ENCODE peak calls at places on chromosomes 6 and 20, in nine cellular contexts. K is GM04504, F is fibroblast of the aortic adventitia, P is A549, U is T47D, I is DMS 273 treated with DMSO at 0.1 percent for 48 hours, X is cardiac fibroblast, B is HEK293T, A is ureter. Q is an unnamed sample.

GRCh38 chr6:46410330-46410953 is 80.8 kb downstream of the RCAN2 start:
- DNase-seq in K (peak), F (peak), P (no peak), U (peak), I (peak), X (peak), B (no peak), A (peak), Q (peak)

GRCh38 chr6:79005024-79005423 is 73.0 kb downstream of the PHIP start:
- DNase-seq in K (no peak), F (peak), P (no peak), U (no peak), I (no peak), X (peak), B (no peak), A (no peak), Q (no peak)

GRCh38 chr20:19944772-19945459 is 72.2 kb upstream of the NAA20 start:
- DNase-seq in K (no peak), F (peak), P (no peak), U (no peak), I (no peak), X (peak), B (no peak), A (no peak), Q (no peak)

GRCh38 chr6:88074791-88075190 is 27.1 kb downstream of the SPACA1 start:
- DNase-seq in K (no peak), F (no peak), P (no peak), U (no peak), I (no peak), X (no peak), B (no peak), A (no peak), Q (no peak)

GRCh38 chr6:15663057-15663638 is 320 bp upstream of the DTNBP1 start:
- DNase-seq in K (peak), F (peak), P (peak), U (peak), I (no peak), X (peak), B (peak), A (no peak), Q (peak)

GRCh38 chr6:50868466-50868865 is 49.8 kb downstream of the TFAP2B start:
- DNase-seq in K (no peak), F (no peak), P (no peak), U (no peak), I (no peak), X (no peak), B (no peak), A (no peak), Q (no peak)

GRCh38 chr20:38997622-38998021 is 35.5 kb downstream of the DHX35 start:
- DNase-seq in K (no peak), F (no peak), P (no peak), U (no peak), I (no peak), X (no peak), B (no peak), A (no peak), Q (no peak)

GRCh38 chr20:46458891-46459750 is 52.7 kb upstream of the ELMO2 start:
- DNase-seq in K (no peak), F (no peak), P (no peak), U (no peak), I (no peak), X (no peak), B (no peak), A (peak), Q (no peak)

GRCh38 chr20:61938839-61939690 is 126.6 kb downstream of the TAF4 start:
- DNase-seq in K (no peak), F (no peak), P (no peak), U (no peak), I (no peak), X (no peak), B (no peak), A (peak), Q (no peak)

GRCh38 chr20:61120595-61121515 is 131.2 kb upstream of the CDH4 start:
- DNase-seq in K (peak), F (peak), P (no peak), U (no peak), I (no peak), X (peak), B (no peak), A (peak), Q (peak)

GRCh38 chr6:168524644-168525043 is 83.7 kb downstream of the SMOC2 start:
- DNase-seq in K (no peak), F (peak), P (no peak), U (no peak), I (no peak), X (no peak), B (peak), A (no peak), Q (no peak)

GRCh38 chr20:8372819-8373218 is 240.8 kb downstream of the PLCB1 start:
- DNase-seq in K (no peak), F (no peak), P (no peak), U (no peak), I (no peak), X (no peak), B (peak), A (no peak), Q (no peak)

GRCh38 chr20:52015155-52015554 is 176.4 kb downstream of the ZFP64 start:
- DNase-seq in K (no peak), F (no peak), P (no peak), U (no peak), I (no peak), X (no peak), B (no peak), A (no peak), Q (no peak)

GRCh38 chr6:135280375-135281136 is 99.4 kb downstream of the MYB start:
- DNase-seq in K (peak), F (peak), P (no peak), U (no peak), I (no peak), X (peak), B (no peak), A (no peak), Q (no peak)

GRCh38 chr6:56024931-56025330 is 149.5 kb upstream of the BMP5 start:
- DNase-seq in K (no peak), F (no peak), P (no peak), U (no peak), I (no peak), X (peak), B (no peak), A (no peak), Q (no peak)

GRCh38 chr20:2374346-2375125 is 6.2 kb upstream of the TGM6 start:
- DNase-seq in K (no peak), F (no peak), P (no peak), U (no peak), I (no peak), X (no peak), B (no peak), A (no peak), Q (no peak)

GRCh38 chr6:95093154-95093553 is 484.2 kb upstream of the MANEA start:
- DNase-seq in K (no peak), F (peak), P (no peak), U (no peak), I (no peak), X (peak), B (no peak), A (no peak), Q (no peak)

GRCh38 chr20:4225778-4226177 is 210.4 kb upstream of the RNF24 start:
- DNase-seq in K (peak), F (peak), P (no peak), U (no peak), I (no peak), X (peak), B (no peak), A (no peak), Q (no peak)

GRCh38 chr6:149137594-149137993 is 179.9 kb upstream of the TAB2 start:
- DNase-seq in K (no peak), F (peak), P (no peak), U (no peak), I (no peak), X (no peak), B (no peak), A (no peak), Q (no peak)

GRCh38 chr6:146962332-146962731 is 241.9 kb upstream of the STXBP5 start:
- DNase-seq in K (peak), F (no peak), P (no peak), U (no peak), I (no peak), X (no peak), B (no peak), A (no peak), Q (no peak)

GRCh38 chr6:11492444-11493300 is 44.9 kb upstream of the TMEM170B start:
- DNase-seq in K (peak), F (no peak), P (no peak), U (no peak), I (no peak), X (no peak), B (no peak), A (no peak), Q (no peak)

GRCh38 chr20:1848378-1848777 is 46.8 kb upstream of the SIRPA start:
- DNase-seq in K (no peak), F (no peak), P (no peak), U (no peak), I (no peak), X (no peak), B (no peak), A (no peak), Q (no peak)

GRCh38 chr6:72788188-72788587 is 166.3 kb downstream of the KCNQ5 start:
- DNase-seq in K (no peak), F (peak), P (peak), U (no peak), I (no peak), X (peak), B (no peak), A (no peak), Q (no peak)